ENCODE peak calls at places on chromosomes 5 and 9, in seven cellular contexts. M, W, T, J, Q, H and P are unnamed samples.

GRCh38 chr5:179827684-179828083 is 7.0 kb downstream of the SQSTM1 start:
- DNase-seq in M (no peak), W (no peak), T (no peak), J (no peak), Q (no peak), H (no peak), P (no peak)

GRCh38 chr9:109894444-109894843 is 114.4 kb downstream of the PALM2AKAP2 start:
- DNase-seq in M (no peak), W (no peak), T (no peak), J (no peak), Q (no peak), H (no peak), P (no peak)

GRCh38 chr9:134551657-134552348 is 89.8 kb upstream of the COL5A1 start:
- DNase-seq in M (no peak), W (no peak), T (no peak), J (no peak), Q (no peak), H (no peak), P (no peak)

GRCh38 chr5:78361226-78361993 is 993 bp downstream of the SCAMP1 start:
- DNase-seq in M (peak), W (peak), T (no peak), J (peak), Q (no peak), H (no peak), P (peak)

GRCh38 chr5:71653119-71653518 is 66.0 kb upstream of the CARTPT start:
- DNase-seq in M (no peak), W (no peak), T (no peak), J (no peak), Q (no peak), H (no peak), P (no peak)

GRCh38 chr5:64767959-64768357 is 533 bp downstream of the SREK1IP1 start:
- DNase-seq in M (no peak), W (peak), T (no peak), J (peak), Q (peak), H (peak), P (no peak)

GRCh38 chr9:80556631-80557030 is 984.9 kb downstream of the TLE4 start:
- DNase-seq in M (no peak), W (no peak), T (no peak), J (no peak), Q (no peak), H (no peak), P (no peak)

GRCh38 chr5:169637856-169638190 is 748 bp downstream of the DOCK2 start:
- DNase-seq in M (no peak), W (no peak), T (no peak), J (no peak), Q (peak), H (no peak), P (peak)

GRCh38 chr5:72448368-72448767 is 58.8 kb downstream of the ZNF366 start:
- DNase-seq in M (no peak), W (no peak), T (no peak), J (no peak), Q (no peak), H (no peak), P (no peak)

GRCh38 chr9:99076030-99076429 is 28.9 kb upstream of the TGFBR1 start:
- DNase-seq in M (no peak), W (no peak), T (no peak), J (no peak), Q (no peak), H (no peak), P (no peak)

GRCh38 chr5:56512314-56512996 is 279.3 kb upstream of the ANKRD55 start:
- DNase-seq in M (no peak), W (no peak), T (no peak), J (no peak), Q (no peak), H (no peak), P (no peak)

GRCh38 chr5:58357121-58357520 is 102.8 kb downstream of the PLK2 start:
- DNase-seq in M (no peak), W (no peak), T (no peak), J (no peak), Q (no peak), H (no peak), P (no peak)

GRCh38 chr5:1985781-1986180 is 103.1 kb upstream of the IRX4 start:
- DNase-seq in M (no peak), W (no peak), T (no peak), J (no peak), Q (no peak), H (no peak), P (no peak)

GRCh38 chr5:161086456-161086855 is 234.4 kb upstream of the ATP10B start:
- DNase-seq in M (no peak), W (no peak), T (no peak), J (no peak), Q (no peak), H (no peak), P (no peak)

GRCh38 chr5:159419567-159419966 is 89.3 kb upstream of the IL12B start:
- DNase-seq in M (no peak), W (no peak), T (no peak), J (no peak), Q (no peak), H (no peak), P (no peak)

GRCh38 chr5:132050136-132050535 is 10.3 kb upstream of the IL3 start:
- DNase-seq in M (no peak), W (no peak), T (peak), J (no peak), Q (no peak), H (no peak), P (no peak)

GRCh38 chr5:78907255-78907886 is 77.7 kb downstream of the ARSB start:
- DNase-seq in M (no peak), W (no peak), T (no peak), J (no peak), Q (no peak), H (no peak), P (peak)

GRCh38 chr5:90000351-90000750 is 409.2 kb downstream of the CETN3 start:
- DNase-seq in M (no peak), W (no peak), T (no peak), J (no peak), Q (no peak), H (peak), P (no peak)
- TF ChIP-seq CTCF in M (no peak), W (no peak), T (no peak), J (peak), Q (no peak), H (no peak), P (no peak)

GRCh38 chr9:89622933-89623861 is 18.4 kb downstream of the GADD45G start:
- DNase-seq in M (peak), W (peak), T (no peak), J (peak), Q (no peak), H (no peak), P (no peak)
- TF ChIP-seq CTCF in M (no peak), W (no peak), T (no peak), J (no peak), Q (no peak), H (no peak), P (no peak)

DNA sequence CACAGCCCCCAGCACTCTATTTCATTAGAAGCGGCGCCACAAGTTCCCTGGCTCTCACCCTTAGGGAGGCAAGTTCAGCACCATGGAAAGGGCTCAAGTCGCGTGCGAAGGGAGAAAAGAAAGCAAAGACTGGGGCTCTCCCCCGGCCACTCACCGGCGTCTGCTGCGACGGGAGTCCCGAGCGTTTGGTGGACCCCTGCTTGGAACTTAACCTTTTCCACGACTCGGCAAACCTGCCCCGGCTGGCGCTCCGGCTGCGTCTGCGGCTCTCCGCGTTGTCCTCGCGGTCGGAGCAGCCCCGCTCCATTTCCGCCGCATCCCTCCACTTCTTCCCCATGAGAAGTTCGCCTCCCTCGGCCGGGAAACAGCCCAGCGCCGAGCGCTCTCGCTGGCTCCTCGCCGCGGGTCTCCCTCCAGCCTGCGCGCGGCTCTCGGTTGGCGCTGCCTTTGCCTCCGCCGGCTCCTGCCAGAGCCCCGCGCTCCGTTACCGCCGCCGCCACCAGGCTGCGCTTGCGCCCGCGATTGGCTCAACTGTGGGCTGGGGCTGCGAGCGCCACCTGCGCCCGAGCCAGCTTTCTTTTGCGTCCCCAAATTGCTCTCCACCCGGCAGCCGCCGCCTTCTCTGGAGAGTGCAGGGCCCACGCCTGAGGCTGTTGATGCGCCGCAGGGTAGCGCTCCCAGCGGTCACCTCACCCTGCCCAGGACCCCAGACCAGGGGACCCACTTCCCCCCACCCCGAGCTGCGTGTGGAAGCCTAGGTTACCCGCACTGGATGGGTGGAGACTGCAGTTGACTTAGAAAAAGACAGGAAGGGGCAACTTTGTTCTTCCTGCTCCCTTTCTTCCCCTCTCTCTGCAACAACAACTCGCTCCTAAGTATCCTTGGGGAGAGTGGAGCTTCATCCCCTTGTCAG is 321.6 kb downstream of the CEMIP2 start:
- DNase-seq in M (peak), W (peak), T (no peak), J (peak), Q (no peak), H (peak), P (peak)
- TF ChIP-seq CTCF in M (no peak), W (peak), T (no peak), J (peak), Q (no peak), H (no peak), P (no peak)

DNA sequence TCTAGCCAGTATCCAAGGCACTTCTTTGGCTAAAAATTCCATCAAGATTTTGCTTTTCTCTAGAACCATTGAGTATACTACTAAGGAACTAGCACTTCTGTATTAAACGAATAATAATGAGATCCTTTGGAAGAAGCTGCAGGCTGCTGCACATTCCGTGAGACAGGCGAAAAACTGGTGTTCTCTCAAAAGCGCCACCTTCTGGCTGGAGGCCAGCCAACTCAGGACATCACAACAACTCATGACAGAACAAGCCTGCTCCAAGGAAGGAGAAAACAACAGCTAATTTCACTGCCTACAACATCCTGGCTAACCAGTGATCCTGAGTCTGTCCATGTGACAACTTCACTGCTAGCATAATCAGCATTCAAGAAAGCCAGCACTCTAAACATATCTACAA is 150.4 kb downstream of the YTHDC2 start:
- DNase-seq in M (no peak), W (peak), T (no peak), J (peak), Q (no peak), H (peak), P (peak)
- TF ChIP-seq CTCF in M (no peak), W (peak), T (no peak), J (peak), Q (no peak), H (peak), P (peak)

GRCh38 chr9:129717991-129718390 is 34.9 kb downstream of the PTGES start:
- DNase-seq in M (no peak), W (no peak), T (no peak), J (no peak), Q (no peak), H (no peak), P (no peak)

GRCh38 chr9:129720181-129720864 is 32.5 kb downstream of the PTGES start:
- DNase-seq in M (no peak), W (peak), T (no peak), J (peak), Q (no peak), H (peak), P (no peak)

GRCh38 chr9:129718647-129719046 is 34.2 kb downstream of the PTGES start:
- DNase-seq in M (no peak), W (no peak), T (no peak), J (no peak), Q (no peak), H (no peak), P (no peak)

GRCh38 chr9:129720865-129721545 is 31.8 kb downstream of the PTGES start:
- DNase-seq in M (no peak), W (no peak), T (no peak), J (no peak), Q (no peak), H (no peak), P (no peak)

GRCh38 chr9:129719135-129719534 is 33.7 kb downstream of the PTGES start:
- DNase-seq in M (no peak), W (no peak), T (no peak), J (peak), Q (no peak), H (peak), P (no peak)
- TF ChIP-seq CTCF in M (no peak), W (no peak), T (no peak), J (peak), Q (no peak), H (peak), P (no peak)

DNA sequence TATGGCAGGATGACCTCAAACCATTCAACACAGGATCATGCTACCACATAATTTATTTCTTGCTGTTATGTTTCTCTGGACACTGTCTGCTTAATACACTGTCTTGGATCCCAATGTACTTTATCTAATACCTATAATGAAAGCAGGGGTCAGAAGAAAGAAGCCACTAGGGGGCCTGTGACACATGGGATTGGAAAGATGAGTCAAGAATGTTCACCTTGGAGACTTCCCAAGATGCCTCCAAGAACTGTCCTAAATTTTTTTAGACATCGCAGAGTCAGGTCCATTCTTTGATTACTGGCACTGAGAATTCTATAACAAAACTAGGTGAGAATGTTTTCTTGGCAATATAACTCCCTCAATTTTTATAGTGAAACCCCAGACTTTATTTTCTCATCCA is 305.8 kb upstream of the SMARCA2 start:
- DNase-seq in M (no peak), W (no peak), T (no peak), J (peak), Q (no peak), H (no peak), P (peak)
- TF ChIP-seq CTCF in M (no peak), W (peak), T (no peak), J (peak), Q (no peak), H (no peak), P (peak)

GRCh38 chr5:90386099-90386710 is 23.4 kb downstream of the CETN3 start:
- DNase-seq in M (no peak), W (no peak), T (no peak), J (no peak), Q (no peak), H (no peak), P (peak)

GRCh38 chr5:90384389-90384788 is 25.2 kb downstream of the CETN3 start:
- DNase-seq in M (no peak), W (no peak), T (no peak), J (no peak), Q (no peak), H (no peak), P (no peak)

GRCh38 chr5:90387508-90387907 is 22.0 kb downstream of the CETN3 start:
- DNase-seq in M (no peak), W (no peak), T (no peak), J (no peak), Q (no peak), H (no peak), P (no peak)

GRCh38 chr5:90381213-90381929 is 28.2 kb downstream of the CETN3 start:
- DNase-seq in M (no peak), W (no peak), T (no peak), J (no peak), Q (no peak), H (no peak), P (no peak)

DNA sequence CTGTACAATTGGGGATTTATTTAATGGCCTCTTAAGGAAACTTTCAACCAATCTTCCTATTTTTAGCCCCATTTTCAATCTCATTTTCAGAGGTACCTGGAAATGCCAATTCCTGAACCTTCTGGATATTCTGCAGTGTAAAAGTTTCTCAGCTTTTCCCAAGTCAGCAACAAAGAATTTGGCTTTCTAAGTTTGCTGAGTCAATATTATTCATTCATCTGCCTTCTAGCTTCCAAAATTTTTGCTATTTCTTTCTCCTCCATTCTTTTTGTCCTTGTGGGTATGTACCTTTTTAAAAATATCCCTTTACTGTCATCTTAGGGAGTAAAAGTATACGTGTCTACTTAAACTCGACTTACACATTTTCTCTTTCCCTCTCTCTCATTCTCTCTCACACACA is 25.7 kb downstream of the CETN3 start:
- DNase-seq in M (no peak), W (no peak), T (no peak), J (no peak), Q (no peak), H (no peak), P (no peak)
- TF ChIP-seq CTCF in M (no peak), W (no peak), T (no peak), J (no peak), Q (no peak), H (no peak), P (no peak)

GRCh38 chr5:173161148-173161547 is 16.8 kb downstream of the BNIP1 start:
- DNase-seq in M (peak), W (no peak), T (no peak), J (no peak), Q (no peak), H (no peak), P (no peak)

GRCh38 chr5:173159256-173159655 is 14.9 kb downstream of the BNIP1 start:
- DNase-seq in M (no peak), W (no peak), T (no peak), J (no peak), Q (no peak), H (no peak), P (no peak)

GRCh38 chr5:173165193-173165988 is 21.1 kb downstream of the BNIP1 start:
- DNase-seq in M (no peak), W (no peak), T (no peak), J (no peak), Q (no peak), H (no peak), P (no peak)

GRCh38 chr5:173158366-173158765 is 14.0 kb downstream of the BNIP1 start:
- DNase-seq in M (no peak), W (no peak), T (no peak), J (no peak), Q (no peak), H (no peak), P (no peak)

DNA sequence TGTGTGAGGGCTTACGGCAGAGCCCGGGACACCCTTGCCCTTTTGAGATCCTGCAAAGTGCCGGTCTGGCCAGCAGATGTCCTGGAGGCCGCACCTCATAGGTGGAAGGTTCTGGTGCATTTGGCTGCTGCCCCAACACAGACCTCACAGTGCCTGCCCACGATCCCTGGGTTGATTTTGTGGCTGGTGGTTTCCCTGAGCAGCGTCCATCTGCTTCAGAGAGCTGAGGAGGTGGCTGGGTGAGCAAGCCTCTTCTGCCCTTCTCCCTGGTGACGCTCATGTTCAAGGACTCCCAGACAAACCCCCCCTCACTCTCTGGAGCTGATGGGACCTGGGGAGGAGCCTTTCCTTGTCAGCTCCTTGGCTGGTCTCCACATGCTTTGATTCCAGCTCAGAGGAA is 18.9 kb downstream of the BNIP1 start:
- DNase-seq in M (no peak), W (no peak), T (no peak), J (no peak), Q (no peak), H (peak), P (no peak)
- TF ChIP-seq CTCF in M (no peak), W (no peak), T (no peak), J (no peak), Q (no peak), H (no peak), P (no peak)